ENCODE peak calls at places on chromosomes 13 and 19, in seven cellular contexts. R is PC-3, Y is fibroblast of lung, K is PC-9, I is astrocyte, G is neural progenitor cell, C is DND-41. P is an unnamed sample.

GRCh38 chr13:99601535-99601934 is 100.3 kb downstream of the TM9SF2 start:
- DNase-seq in R (no peak), Y (no peak), K (no peak), I (no peak), G (no peak), C (no peak), P (no peak)

GRCh38 chr19:36488816-36489138 is 584 bp downstream of the ZNF566 start:
- DNase-seq in R (peak; percentile 12), Y (no peak), K (no peak), I (no peak), G (peak; percentile 18), C (peak; percentile 60), P (peak; percentile 69)

GRCh38 chr13:111639994-111640393 is 319.6 kb downstream of the TEX29 start:
- DNase-seq in R (no peak), Y (no peak), K (no peak), I (no peak), G (no peak), C (no peak), P (no peak)

GRCh38 chr19:58182577-58182988 is 278 bp upstream of the ZNF274 start:
- DNase-seq in R (no peak), Y (no peak), K (no peak), I (no peak), G (no peak), C (peak; percentile 82), P (no peak)

GRCh38 chr13:113635709-113636108 is 22.3 kb downstream of the ATP4B start:
- DNase-seq in R (no peak), Y (no peak), K (no peak), I (no peak), G (no peak), C (no peak), P (no peak)

GRCh38 chr19:681029-681626 is 4.9 kb downstream of the FSTL3 start:
- DNase-seq in R (peak; percentile 86), Y (no peak), K (no peak), I (no peak), G (peak; percentile 94), C (no peak), P (peak; percentile 99)

GRCh38 chr13:113835461-113836274 is 28.2 kb downstream of the GAS6 start:
- DNase-seq in R (peak; percentile 36), Y (peak; percentile 74), K (no peak), I (peak; percentile 55), G (no peak), C (no peak), P (peak; percentile 97)

GRCh38 chr19:7063764-7064418 is 5.4 kb upstream of the MBD3L3 start:
- DNase-seq in R (no peak), Y (no peak), K (no peak), I (no peak), G (no peak), C (no peak), P (no peak)

GRCh38 chr13:42048625-42049453 is at the start of gene DGKH:
- DNase-seq in R (peak; percentile 61), Y (peak; percentile 77), K (peak; percentile 77), I (peak; percentile 65), G (peak; percentile 89), C (peak; percentile 69), P (peak; percentile 98)

GRCh38 chr13:84962141-84962750 is 837.0 kb downstream of the SLITRK6 start:
- DNase-seq in R (no peak), Y (no peak), K (no peak), I (no peak), G (no peak), C (no peak), P (no peak)

GRCh38 chr19:11463391-11463790 is 17.5 kb downstream of the ELAVL3 start:
- DNase-seq in R (no peak), Y (no peak), K (no peak), I (no peak), G (no peak), C (no peak), P (peak; percentile 34)

GRCh38 chr19:51803529-51803928 is 8.6 kb downstream of the FPR3 start:
- DNase-seq in R (no peak), Y (no peak), K (no peak), I (no peak), G (no peak), C (no peak), P (no peak)
- H2AFZ ChIP-seq in R (no peak overlapping the region), Y (no peak overlapping the region), K (no peak overlapping the region), I (no peak overlapping the region), G (no peak overlapping the region), C (no peak overlapping the region), P (no peak overlapping the region)

DNA sequence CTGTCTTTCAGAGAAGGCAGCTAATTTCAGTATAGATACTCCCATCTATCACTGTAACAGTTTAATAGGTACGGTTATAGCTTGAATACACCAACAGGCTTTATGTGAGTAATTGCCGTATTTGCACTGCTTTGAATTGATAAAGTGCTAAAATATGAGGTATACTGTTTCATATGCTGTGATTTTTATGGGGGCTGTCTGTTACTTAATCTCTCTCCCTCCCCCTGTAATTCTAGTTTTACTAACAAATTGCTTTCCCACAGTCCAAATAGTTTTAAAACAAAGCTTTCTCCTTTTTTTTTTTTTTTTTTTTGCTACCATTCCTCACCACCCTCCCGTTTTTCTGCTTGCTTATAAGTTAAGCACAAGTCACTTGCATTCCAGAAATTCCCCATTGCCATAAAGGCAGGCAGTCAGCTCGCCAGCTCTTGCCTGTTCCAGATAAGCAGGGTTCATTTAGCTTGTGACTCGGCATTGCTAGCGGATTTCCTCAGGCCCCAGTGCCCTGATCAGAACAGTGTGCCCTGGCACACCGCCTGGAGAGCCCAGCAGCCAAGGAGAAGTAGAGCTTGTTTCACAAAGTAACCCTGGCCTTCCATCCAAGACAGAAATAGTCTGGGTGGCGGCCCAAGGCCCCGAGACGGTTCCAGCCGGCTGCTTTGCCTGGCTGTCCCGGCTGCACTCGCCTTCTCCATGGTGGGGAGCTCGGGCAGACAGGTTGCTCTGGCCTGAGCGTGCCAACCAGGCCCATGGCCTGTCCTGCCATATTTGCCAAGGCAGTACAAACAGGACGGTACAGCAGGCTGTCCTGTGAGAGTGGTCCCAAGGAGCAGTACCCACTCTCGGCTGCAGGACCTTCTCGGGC is 43.5 kb upstream of the NPAS1 start:
- DNase-seq in R (peak; percentile 51), Y (peak; percentile 100), K (peak; percentile 79), I (peak; percentile 99), G (peak; percentile 84), C (no peak), P (peak; percentile 96)
- H3K4me1 ChIP-seq in R (peaks cover 17% of the 10 kb centered on the region), Y (peaks cover 34% of the 10 kb centered on the region), K (peaks cover 30% of the 10 kb centered on the region), I (peaks cover 40% of the 10 kb centered on the region), G (peaks cover 44% of the 10 kb centered on the region), C (no peaks in the 10 kb centered on the region), P (peaks cover 55% of the 10 kb centered on the region)

GRCh38 chr19:17336872-17337674 is at the start of gene GTPBP3:
- DNase-seq in R (peak; percentile 99), Y (peak; percentile 98), K (peak; percentile 94), I (peak; percentile 97), G (peak; percentile 99), C (peak; percentile 99), P (peak; percentile 100)

GRCh38 chr19:17333611-17334413 is 843 bp downstream of the ANO8 start:
- DNase-seq in R (peak; percentile 88), Y (peak; percentile 85), K (peak; percentile 52), I (peak; percentile 75), G (peak; percentile 50), C (peak; percentile 85), P (peak; percentile 100)

GRCh38 chr19:17332677-17333581 is 1.7 kb downstream of the ANO8 start:
- DNase-seq in R (peak; percentile 76), Y (peak; percentile 42), K (no peak), I (peak; percentile 25), G (peak; percentile 77), C (peak; percentile 76), P (peak; percentile 84)

GRCh38 chr19:17335575-17335974 is 920 bp upstream of the ANO8 start:
- DNase-seq in R (peak; percentile 21), Y (no peak), K (no peak), I (no peak), G (no peak), C (no peak), P (peak; percentile 58)

GRCh38 chr19:17334414-17335409 is at the start of gene ANO8:
- DNase-seq in R (peak; percentile 97), Y (peak; percentile 100), K (peak; percentile 96), I (peak; percentile 100), G (peak; percentile 98), C (peak; percentile 99), P (peak; percentile 100)
- TF ChIP-seq CTCF in R (no peak), Y (no peak), K (no peak), I (no peak), G (no peak), C (no peak), P (no peak)

GRCh38 chr19:45911291-45911690 is 3.3 kb downstream of the NANOS2 start:
- DNase-seq in R (no peak), Y (no peak), K (no peak), I (no peak), G (no peak), C (no peak), P (no peak)

GRCh38 chr19:45917421-45918091 is 3.0 kb upstream of the NANOS2 start:
- DNase-seq in R (no peak), Y (no peak), K (no peak), I (no peak), G (no peak), C (peak; percentile 14), P (peak; percentile 51)

GRCh38 chr19:45908956-45909355 is 5.6 kb downstream of the NANOS2 start:
- DNase-seq in R (no peak), Y (peak; percentile 35), K (no peak), I (no peak), G (no peak), C (no peak), P (peak; percentile 76)

GRCh38 chr19:45918721-45919120 is 4.1 kb upstream of the NANOS2 start:
- DNase-seq in R (no peak), Y (no peak), K (no peak), I (no peak), G (no peak), C (no peak), P (no peak)

DNA sequence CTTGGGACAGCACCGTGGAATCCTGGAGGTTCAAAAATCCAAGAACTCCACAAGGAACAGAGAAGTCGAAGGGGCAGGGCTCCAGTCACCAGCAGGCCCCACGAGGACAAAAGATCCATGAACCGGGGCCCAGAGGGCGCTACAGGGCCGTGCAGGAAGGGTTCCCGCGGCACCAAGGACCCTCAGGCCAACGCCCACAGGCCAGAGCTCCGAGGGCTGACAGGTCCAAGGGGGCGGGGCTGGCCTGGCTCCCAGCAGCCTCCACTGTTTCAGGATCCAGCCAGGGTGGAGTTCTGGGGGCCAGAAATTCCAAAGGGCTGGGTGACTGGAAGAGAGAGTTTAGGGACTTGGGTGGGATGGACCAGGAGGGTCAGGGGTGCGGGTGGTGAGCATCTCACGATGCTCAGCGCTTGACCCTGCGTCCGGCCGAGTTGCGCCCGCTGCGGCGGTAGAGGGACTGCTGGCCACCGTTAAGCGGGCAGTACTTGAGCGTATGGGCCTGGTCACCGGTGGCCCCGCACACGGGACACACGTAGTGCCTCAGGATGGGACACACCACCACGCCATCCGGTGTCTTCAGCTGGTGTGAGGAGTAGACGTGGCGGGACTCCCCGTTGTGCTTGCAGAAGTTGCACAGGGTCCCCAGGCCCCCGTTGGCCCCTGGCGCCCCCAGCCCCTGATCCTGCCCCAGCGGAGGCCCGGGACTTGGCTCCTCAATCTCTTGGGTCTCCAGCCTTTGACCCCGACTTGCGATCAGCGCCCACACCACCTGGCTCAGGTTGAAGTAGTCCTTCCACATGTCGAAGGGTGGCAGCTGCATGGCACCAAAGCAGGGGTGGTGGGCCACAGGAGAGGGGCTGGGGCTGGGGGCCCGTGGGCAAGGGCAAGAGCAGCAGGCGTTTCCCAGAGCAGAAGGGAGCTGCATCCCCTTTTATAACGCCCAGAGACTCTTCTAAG is at the start of gene NANOS2:
- DNase-seq in R (peak; percentile 13), Y (no peak), K (no peak), I (no peak), G (peak; percentile 84), C (no peak), P (peak; percentile 26)
- H2AFZ ChIP-seq in R (no peak within 1 kb of the TSS), Y (no peak within 1 kb of the TSS), K (no peak within 1 kb of the TSS), I (no peak within 1 kb of the TSS), G (peak within 1 kb of the TSS; percentile 73), C (no peak within 1 kb of the TSS), P (no peak within 1 kb of the TSS)